ENCODE peak calls at places on chromosomes 6 and 20, in five cellular contexts. One of them, this sample, is unnamed.

GRCh38 chr6:109381007-109381746 is 1.1 kb downstream of the CD164 start:
- DNase-seq in H9: no peak
- DNase-seq in IMR-90: peak
- DNase-seq in mesenchymal stem cell: peak
- DNase-seq in H1: no peak
- DNase-seq in this sample: no peak

GRCh38 chr20:41618807-41619294 is 674 bp upstream of the CHD6 start:
- DNase-seq in H9: no peak
- DNase-seq in IMR-90: no peak
- DNase-seq in mesenchymal stem cell: peak
- DNase-seq in H1: no peak
- DNase-seq in this sample: no peak

GRCh38 chr6:165818200-165818599 is 155.2 kb upstream of the PDE10A start:
- DNase-seq in H9: no peak
- DNase-seq in IMR-90: no peak
- DNase-seq in mesenchymal stem cell: no peak
- DNase-seq in H1: no peak
- DNase-seq in this sample: no peak

GRCh38 chr20:63091901-63092659 is 85.3 kb upstream of the BHLHE23 start:
- DNase-seq in H9: peak
- DNase-seq in IMR-90: no peak
- DNase-seq in mesenchymal stem cell: no peak
- DNase-seq in H1: no peak
- DNase-seq in this sample: no peak

GRCh38 chr6:27865952-27866369 is 46.2 kb downstream of the OR2B2 start:
- DNase-seq in H9: peak
- DNase-seq in IMR-90: no peak
- DNase-seq in mesenchymal stem cell: no peak
- DNase-seq in H1: no peak
- DNase-seq in this sample: no peak

GRCh38 chr6:35071347-35071994 is 69.7 kb downstream of the TCP11 start:
- DNase-seq in H9: no peak
- DNase-seq in IMR-90: no peak
- DNase-seq in mesenchymal stem cell: no peak
- DNase-seq in H1: no peak
- DNase-seq in this sample: no peak

GRCh38 chr20:25205277-25206062 is 10.0 kb downstream of the ENTPD6 start:
- DNase-seq in H9: no peak
- DNase-seq in IMR-90: no peak
- DNase-seq in mesenchymal stem cell: no peak
- DNase-seq in H1: no peak
- DNase-seq in this sample: no peak

GRCh38 chr6:89555751-89556150 is 82.8 kb downstream of the LYRM2 start:
- DNase-seq in H9: peak
- DNase-seq in IMR-90: no peak
- DNase-seq in mesenchymal stem cell: no peak
- DNase-seq in H1: no peak
- DNase-seq in this sample: no peak

GRCh38 chr20:38640486-38640885 is 38.9 kb downstream of the ARHGAP40 start:
- DNase-seq in H9: no peak
- DNase-seq in IMR-90: no peak
- DNase-seq in mesenchymal stem cell: no peak
- DNase-seq in H1: no peak
- DNase-seq in this sample: peak

GRCh38 chr6:129353067-129353466 is 356.9 kb downstream of the ARHGAP18 start:
- DNase-seq in H9: no peak
- DNase-seq in IMR-90: no peak
- DNase-seq in mesenchymal stem cell: no peak
- DNase-seq in H1: no peak
- DNase-seq in this sample: no peak

GRCh38 chr6:5751525-5752252 is 255.0 kb downstream of the NRN1 start:
- DNase-seq in H9: no peak
- DNase-seq in IMR-90: peak
- DNase-seq in mesenchymal stem cell: peak
- DNase-seq in H1: no peak
- DNase-seq in this sample: no peak

GRCh38 chr20:2221933-2222332 is 73.9 kb upstream of the TGM3 start:
- DNase-seq in H9: no peak
- DNase-seq in IMR-90: no peak
- DNase-seq in mesenchymal stem cell: no peak
- DNase-seq in H1: no peak
- DNase-seq in this sample: no peak

GRCh38 chr6:1711136-1711535 is 101.4 kb downstream of the FOXC1 start:
- DNase-seq in H9: no peak
- DNase-seq in IMR-90: no peak
- DNase-seq in mesenchymal stem cell: no peak
- DNase-seq in H1: no peak
- DNase-seq in this sample: no peak

GRCh38 chr6:155418017-155418749 is 37.5 kb downstream of the NOX3 start:
- DNase-seq in H9: no peak
- DNase-seq in IMR-90: peak
- DNase-seq in mesenchymal stem cell: peak
- DNase-seq in H1: no peak
- DNase-seq in this sample: no peak

GRCh38 chr20:32179934-32180333 is 27.6 kb downstream of the PLAGL2 start:
- DNase-seq in H9: no peak
- DNase-seq in IMR-90: no peak
- DNase-seq in mesenchymal stem cell: no peak
- DNase-seq in H1: no peak
- DNase-seq in this sample: no peak

GRCh38 chr6:106546322-106547052 is 82.8 kb downstream of the RTN4IP1 start:
- DNase-seq in H9: no peak
- DNase-seq in IMR-90: peak
- DNase-seq in mesenchymal stem cell: peak
- DNase-seq in H1: no peak
- DNase-seq in this sample: no peak

GRCh38 chr6:142544199-142544838 is 242.5 kb downstream of the ADGRG6 start:
- DNase-seq in H9: no peak
- DNase-seq in IMR-90: no peak
- DNase-seq in mesenchymal stem cell: no peak
- DNase-seq in H1: no peak
- DNase-seq in this sample: no peak

GRCh38 chr6:3871939-3872338 is 22.8 kb downstream of the FAM50B start:
- DNase-seq in H9: no peak
- DNase-seq in IMR-90: no peak
- DNase-seq in mesenchymal stem cell: no peak
- DNase-seq in H1: no peak
- DNase-seq in this sample: no peak

GRCh38 chr20:39326050-39326449 is 363.9 kb downstream of the DHX35 start:
- DNase-seq in H9: no peak
- DNase-seq in IMR-90: no peak
- DNase-seq in mesenchymal stem cell: no peak
- DNase-seq in H1: no peak
- DNase-seq in this sample: no peak

GRCh38 chr6:68642977-68643376 is 7.9 kb downstream of the ADGRB3 start:
- DNase-seq in H9: no peak
- DNase-seq in IMR-90: no peak
- DNase-seq in mesenchymal stem cell: no peak
- DNase-seq in H1: no peak
- DNase-seq in this sample: no peak

GRCh38 chr6:104418839-104419238 is 440.9 kb downstream of the HACE1 start:
- DNase-seq in H9: no peak
- DNase-seq in IMR-90: no peak
- DNase-seq in mesenchymal stem cell: no peak
- DNase-seq in H1: no peak
- DNase-seq in this sample: no peak

GRCh38 chr6:113529191-113529590 is 328.0 kb upstream of the MARCKS start:
- DNase-seq in H9: no peak
- DNase-seq in IMR-90: peak
- DNase-seq in mesenchymal stem cell: no peak
- DNase-seq in H1: no peak
- DNase-seq in this sample: no peak

GRCh38 chr6:125746731-125747588 is 2.5 kb upstream of the HEY2 start:
- DNase-seq in H9: peak
- DNase-seq in IMR-90: peak
- DNase-seq in mesenchymal stem cell: peak
- DNase-seq in H1: peak
- DNase-seq in this sample: peak

GRCh38 chr6:136404627-136405310 is 115.1 kb upstream of the BCLAF1 start:
- DNase-seq in H9: no peak
- DNase-seq in IMR-90: no peak
- DNase-seq in mesenchymal stem cell: no peak
- DNase-seq in H1: no peak
- DNase-seq in this sample: no peak

GRCh38 chr20:13995841-13996240 is 525 bp downstream of the MACROD2 start:
- DNase-seq in H9: peak
- DNase-seq in IMR-90: no peak
- DNase-seq in mesenchymal stem cell: no peak
- DNase-seq in H1: no peak
- DNase-seq in this sample: no peak

DNA sequence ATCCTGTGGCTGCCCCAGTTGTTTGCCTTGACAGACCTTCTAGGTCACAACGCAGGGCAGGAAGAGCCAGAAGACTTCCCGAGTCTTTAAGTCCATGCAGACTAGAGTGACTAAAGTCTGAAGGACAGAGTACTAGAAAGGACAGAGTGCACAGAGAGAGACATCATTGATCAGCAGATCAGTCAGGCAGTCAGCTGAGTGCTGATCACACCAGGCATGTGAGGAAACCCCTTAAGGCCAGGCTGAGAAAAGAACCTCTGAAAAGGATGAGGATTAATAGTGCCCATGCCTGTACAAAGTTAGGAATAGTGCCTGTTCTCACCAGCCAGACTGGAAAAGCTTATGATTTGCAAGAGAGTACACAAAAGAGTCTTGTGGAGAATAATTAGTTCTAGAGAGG is 91.3 kb downstream of the CFAP61 start:
- DNase-seq in H9: no peak
- DNase-seq in IMR-90: no peak
- DNase-seq in mesenchymal stem cell: no peak
- DNase-seq in H1: no peak
- DNase-seq in this sample: no peak
- H4K8ac ChIP-seq in H9: no peak
- H4K8ac ChIP-seq in IMR-90: no peak
- H4K8ac ChIP-seq in mesenchymal stem cell: no peak
- H4K8ac ChIP-seq in H1: no peak
- H4K8ac ChIP-seq in this sample: no peak

GRCh38 chr20:10551732-10552724 is 116.9 kb downstream of the SLX4IP start:
- DNase-seq in H9: peak
- DNase-seq in IMR-90: no peak
- DNase-seq in mesenchymal stem cell: peak
- DNase-seq in H1: peak
- DNase-seq in this sample: peak
- H3K14ac ChIP-seq in H9: no peak
- H3K14ac ChIP-seq in IMR-90: no peak
- H3K14ac ChIP-seq in mesenchymal stem cell: no peak
- H3K14ac ChIP-seq in H1: peak
- H3K14ac ChIP-seq in this sample: no peak

GRCh38 chr20:45579184-45579583 is at the start of gene WFDC8:
- DNase-seq in H9: no peak
- DNase-seq in IMR-90: no peak
- DNase-seq in mesenchymal stem cell: no peak
- DNase-seq in H1: no peak
- DNase-seq in this sample: no peak

GRCh38 chr20:45578151-45578660 is 878 bp downstream of the WFDC8 start:
- DNase-seq in H9: peak
- DNase-seq in IMR-90: no peak
- DNase-seq in mesenchymal stem cell: no peak
- DNase-seq in H1: no peak
- DNase-seq in this sample: peak

GRCh38 chr20:45583502-45583901 is 4.4 kb upstream of the WFDC8 start:
- DNase-seq in H9: peak
- DNase-seq in IMR-90: no peak
- DNase-seq in mesenchymal stem cell: no peak
- DNase-seq in H1: no peak
- DNase-seq in this sample: no peak

GRCh38 chr20:45576995-45577394 is 2.1 kb downstream of the WFDC8 start:
- DNase-seq in H9: no peak
- DNase-seq in IMR-90: peak
- DNase-seq in mesenchymal stem cell: peak
- DNase-seq in H1: no peak
- DNase-seq in this sample: no peak

GRCh38 chr20:45581702-45582101 is 2.6 kb upstream of the WFDC8 start:
- DNase-seq in H9: no peak
- DNase-seq in IMR-90: no peak
- DNase-seq in mesenchymal stem cell: no peak
- DNase-seq in H1: no peak
- DNase-seq in this sample: no peak
- H2BK120ac ChIP-seq in H9: no peak
- H2BK120ac ChIP-seq in IMR-90: no peak
- H2BK120ac ChIP-seq in mesenchymal stem cell: no peak
- H2BK120ac ChIP-seq in H1: no peak
- H2BK120ac ChIP-seq in this sample: no peak

GRCh38 chr6:24874776-24875175 is 61.0 kb downstream of the RIPOR2 start:
- DNase-seq in H9: no peak
- DNase-seq in IMR-90: no peak
- DNase-seq in mesenchymal stem cell: no peak
- DNase-seq in H1: no peak
- DNase-seq in this sample: no peak

GRCh38 chr6:24872769-24873168 is 63.0 kb downstream of the RIPOR2 start:
- DNase-seq in H9: no peak
- DNase-seq in IMR-90: no peak
- DNase-seq in mesenchymal stem cell: peak
- DNase-seq in H1: no peak
- DNase-seq in this sample: peak

GRCh38 chr6:24879351-24879750 is 56.4 kb downstream of the RIPOR2 start:
- DNase-seq in H9: no peak
- DNase-seq in IMR-90: no peak
- DNase-seq in mesenchymal stem cell: no peak
- DNase-seq in H1: no peak
- DNase-seq in this sample: no peak

GRCh38 chr6:24874128-24874527 is 61.6 kb downstream of the RIPOR2 start:
- DNase-seq in H9: no peak
- DNase-seq in IMR-90: no peak
- DNase-seq in mesenchymal stem cell: no peak
- DNase-seq in H1: no peak
- DNase-seq in this sample: no peak

DNA sequence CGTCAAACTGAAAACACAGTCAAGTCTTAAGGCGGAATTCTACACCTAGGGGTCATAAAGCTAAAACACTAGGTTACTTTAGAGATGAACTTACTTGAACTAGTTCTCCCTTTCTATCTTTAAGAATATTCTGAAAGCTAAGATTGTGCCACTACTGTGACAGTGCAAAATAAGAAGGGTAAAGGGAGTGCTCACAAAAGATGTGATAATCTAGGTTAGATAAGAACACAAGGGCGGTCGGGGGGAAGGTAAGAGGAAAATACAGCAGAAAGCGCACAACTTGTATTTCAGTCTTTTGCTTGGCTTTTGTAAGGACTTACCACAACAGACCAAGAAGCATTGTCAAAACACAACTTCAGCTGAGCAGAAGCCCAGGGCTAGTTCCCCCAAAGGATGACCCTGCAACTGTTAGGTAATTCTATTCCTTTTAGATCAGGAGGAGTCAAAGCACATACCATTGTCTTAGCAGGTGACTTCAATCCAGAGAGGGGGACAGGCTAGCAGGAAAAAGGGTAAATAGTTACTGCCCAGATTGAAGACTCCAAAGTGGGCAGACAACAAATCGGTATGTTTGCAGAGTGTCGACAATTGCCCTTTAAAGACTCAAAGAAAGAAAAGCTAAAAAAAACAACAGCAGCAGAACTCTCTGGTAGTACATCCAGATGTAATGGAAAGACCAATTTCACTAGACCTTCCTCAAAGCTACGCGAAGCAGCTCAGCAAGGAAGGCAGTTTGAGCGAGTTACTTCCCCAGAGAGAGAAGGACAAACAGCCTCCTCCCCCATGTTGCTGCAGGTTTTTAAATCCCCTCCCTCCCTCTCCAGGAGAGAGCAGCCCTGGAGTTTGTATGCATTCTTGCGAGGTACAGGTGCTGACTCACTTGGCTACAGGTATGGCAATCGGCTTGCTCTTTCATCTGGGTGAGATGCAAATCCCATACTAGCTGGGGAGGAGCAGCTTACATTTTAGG is 59.0 kb downstream of the RIPOR2 start:
- DNase-seq in H9: peak
- DNase-seq in IMR-90: no peak
- DNase-seq in mesenchymal stem cell: no peak
- DNase-seq in H1: peak
- DNase-seq in this sample: no peak
- H4K8ac ChIP-seq in H9: no peak
- H4K8ac ChIP-seq in IMR-90: no peak
- H4K8ac ChIP-seq in mesenchymal stem cell: no peak
- H4K8ac ChIP-seq in H1: no peak
- H4K8ac ChIP-seq in this sample: no peak

This sample was measured in neuronal stem cell.